ENCODE peak calls at places on chromosomes 11 and 22, in four cellular contexts. B is A549, S is K562, T is HepG2. D is an unnamed sample.

GRCh38 chr11:29231991-29232390 is 784.8 kb downstream of the KCNA4 start:
- DNase-seq in T (no peak), S (no peak), B (no peak), D (no peak)

GRCh38 chr11:46050065-46050464 is 71.2 kb downstream of the PHF21A start:
- DNase-seq in T (peak), S (no peak), B (no peak), D (no peak)

GRCh38 chr11:117220999-117221774 is 10.7 kb downstream of the PCSK7 start:
- DNase-seq in T (no peak), S (no peak), B (no peak), D (no peak)

GRCh38 chr11:114447444-114447843 is 8.2 kb downstream of the REXO2 start:
- DNase-seq in B (no peak), S (no peak), T (no peak), D (no peak)

GRCh38 chr22:44159811-44160210 is 20.9 kb upstream of the PARVG start:
- DNase-seq in T (no peak), B (no peak), S (no peak), D (no peak)

GRCh38 chr11:68934666-68935065 is 31.0 kb downstream of the IGHMBP2 start:
- DNase-seq in T (no peak), B (no peak), S (no peak), D (no peak)

GRCh38 chr11:8683115-8683807 is 669 bp downstream of the RPL27A start:
- DNase-seq in S (no peak), B (no peak), T (no peak), D (no peak)

GRCh38 chr11:2180775-2181370 is 9.3 kb upstream of the TH start:
- DNase-seq in S (no peak), B (no peak), T (no peak), D (no peak)

GRCh38 chr11:111935331-111936044 is 1.7 kb upstream of the DIXDC1 start:
- DNase-seq in T (peak), S (no peak), B (no peak), D (no peak)

GRCh38 chr11:72574534-72575460 is 99.4 kb downstream of the PDE2A start:
- DNase-seq in T (no peak), B (no peak), S (no peak), D (no peak)

GRCh38 chr22:19770349-19771220 is 10.0 kb downstream of the TBX1 start:
- DNase-seq in T (no peak), S (no peak), B (no peak), D (no peak)

GRCh38 chr11:121863126-121863525 is 252.9 kb downstream of the BLID start:
- DNase-seq in B (no peak), S (no peak), T (no peak), D (no peak)

GRCh38 chr11:121665211-121665838 is 212.6 kb upstream of the SORL1-AS1 start:
- DNase-seq in S (no peak), T (no peak), B (no peak), D (no peak)

GRCh38 chr11:15988693-15989231 is 367.6 kb downstream of the SOX6 start:
- DNase-seq in S (no peak), B (no peak), T (no peak), D (no peak)

GRCh38 chr22:21587803-21588611 is 20.5 kb downstream of the UBE2L3 start:
- DNase-seq in B (no peak), S (peak), T (no peak), D (peak)

GRCh38 chr22:19568337-19569311 is 44.4 kb upstream of the CLDN5 start:
- DNase-seq in T (no peak), S (no peak), B (no peak), D (no peak)

GRCh38 chr22:44088976-44089570 is 65.0 kb downstream of the PARVB start:
- DNase-seq in T (no peak), B (no peak), S (no peak), D (no peak)

GRCh38 chr11:2207773-2208621 is 36.4 kb upstream of the TH start:
- DNase-seq in B (no peak), T (no peak), S (no peak), D (no peak)

GRCh38 chr22:17753401-17753989 is 20.8 kb downstream of the BID start:
- DNase-seq in S (no peak), B (no peak), T (no peak), D (no peak)

GRCh38 chr11:65867284-65868071 is 5.1 kb downstream of the EFEMP2 start:
- DNase-seq in T (no peak), B (no peak), S (peak), D (no peak)

GRCh38 chr11:10080134-10080533 is 213.9 kb downstream of the SBF2 start:
- DNase-seq in T (no peak), S (no peak), B (no peak), D (no peak)

GRCh38 chr11:324131-324530 is 3.5 kb upstream of the IFITM3 start:
- DNase-seq in B (no peak), T (no peak), S (peak), D (no peak)

GRCh38 chr22:46461566-46462180 is 75.7 kb downstream of the CELSR1 start:
- DNase-seq in B (no peak), T (no peak), S (no peak), D (no peak)

GRCh38 chr11:36300651-36301050 is 4.6 kb downstream of the PRR5L start:
- DNase-seq in B (no peak), T (no peak), S (no peak), D (no peak)

GRCh38 chr22:32203181-32204105 is 1.4 kb downstream of the RFPL2 start:
- DNase-seq in B (peak), S (no peak), T (no peak), D (no peak)

GRCh38 chr22:44128961-44129613 is 51.6 kb upstream of the PARVG start:
- DNase-seq in T (no peak), B (no peak), S (no peak), D (no peak)

GRCh38 chr11:35282226-35282882 is 137.0 kb downstream of the SLC1A2 start:
- DNase-seq in T (no peak), S (peak), B (no peak), D (no peak)

GRCh38 chr11:110305169-110306018 is 9.0 kb upstream of the RDX start:
- DNase-seq in B (no peak), S (no peak), T (peak), D (no peak)

GRCh38 chr11:128848815-128849455 is 18.2 kb downstream of the KCNJ1 start:
- DNase-seq in T (peak), B (peak), S (peak), D (no peak)

GRCh38 chr22:23281406-23282088 is 101.2 kb downstream of the BCR start:
- DNase-seq in B (peak), T (peak), S (peak), D (peak)

GRCh38 chr11:76810151-76810853 is 27.1 kb downstream of the TSKU start:
- DNase-seq in T (no peak), S (peak), B (no peak), D (no peak)

GRCh38 chr22:19719055-19719482 is 4.3 kb upstream of the GP1BB start:
- DNase-seq in T (no peak), B (no peak), S (peak), D (no peak)

GRCh38 chr11:12050911-12051667 is 42.7 kb upstream of the DKK3 start:
- DNase-seq in B (no peak), S (no peak), T (no peak), D (no peak)

GRCh38 chr11:125343732-125344131 is 152.3 kb downstream of the FEZ1 start:
- DNase-seq in T (no peak), S (no peak), B (no peak), D (no peak)
- TF ChIP-seq CHD4 in T (no peak), S (no peak), B (no peak), D (no peak)

DNA sequence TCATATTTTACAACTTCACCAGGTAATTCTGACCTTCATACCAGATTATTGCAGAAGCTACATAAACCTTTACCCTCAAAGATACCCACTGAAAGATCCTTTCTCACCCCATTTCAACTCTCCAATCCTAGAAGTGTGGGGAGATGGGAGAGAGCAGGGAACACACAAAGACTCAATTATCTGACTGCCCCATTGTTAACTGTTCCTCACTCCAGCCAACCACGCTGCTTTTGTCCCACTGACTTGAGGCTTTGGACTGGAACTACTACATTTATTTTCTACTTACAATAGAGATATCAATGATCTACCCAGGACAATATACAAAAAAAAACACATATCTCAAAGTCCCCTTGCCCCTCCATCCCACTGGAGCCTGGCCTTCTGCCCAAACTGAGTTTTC is 44.7 kb upstream of the SLN start:
- DNase-seq in T (no peak), S (no peak), B (no peak), D (no peak)
- TF ChIP-seq CHD4 in T (no peak), S (no peak), B (no peak), D (no peak)

GRCh38 chr11:17518366-17518765 is 25.9 kb downstream of the USH1C start:
- DNase-seq in T (no peak), S (no peak), B (no peak), D (no peak)
- TF ChIP-seq CHD4 in T (no peak), S (no peak), B (no peak), D (no peak)

GRCh38 chr11:44621140-44621681 is 55.7 kb downstream of the CD82 start:
- DNase-seq in B (peak), T (peak), S (peak), D (no peak)

GRCh38 chr11:44618561-44619425 is 53.3 kb downstream of the CD82 start:
- DNase-seq in S (no peak), B (no peak), T (no peak), D (no peak)

GRCh38 chr11:44621784-44622183 is 56.3 kb downstream of the CD82 start:
- DNase-seq in T (no peak), S (no peak), B (no peak), D (no peak)

GRCh38 chr11:44622190-44622650 is 56.8 kb downstream of the CD82 start:
- DNase-seq in S (no peak), T (no peak), B (no peak), D (no peak)

GRCh38 chr11:44619931-44620725 is 54.7 kb downstream of the CD82 start:
- DNase-seq in T (no peak), S (no peak), B (no peak), D (no peak)
- TF ChIP-seq CHD4 in T (no peak), S (no peak), B (no peak), D (no peak)

DNA sequence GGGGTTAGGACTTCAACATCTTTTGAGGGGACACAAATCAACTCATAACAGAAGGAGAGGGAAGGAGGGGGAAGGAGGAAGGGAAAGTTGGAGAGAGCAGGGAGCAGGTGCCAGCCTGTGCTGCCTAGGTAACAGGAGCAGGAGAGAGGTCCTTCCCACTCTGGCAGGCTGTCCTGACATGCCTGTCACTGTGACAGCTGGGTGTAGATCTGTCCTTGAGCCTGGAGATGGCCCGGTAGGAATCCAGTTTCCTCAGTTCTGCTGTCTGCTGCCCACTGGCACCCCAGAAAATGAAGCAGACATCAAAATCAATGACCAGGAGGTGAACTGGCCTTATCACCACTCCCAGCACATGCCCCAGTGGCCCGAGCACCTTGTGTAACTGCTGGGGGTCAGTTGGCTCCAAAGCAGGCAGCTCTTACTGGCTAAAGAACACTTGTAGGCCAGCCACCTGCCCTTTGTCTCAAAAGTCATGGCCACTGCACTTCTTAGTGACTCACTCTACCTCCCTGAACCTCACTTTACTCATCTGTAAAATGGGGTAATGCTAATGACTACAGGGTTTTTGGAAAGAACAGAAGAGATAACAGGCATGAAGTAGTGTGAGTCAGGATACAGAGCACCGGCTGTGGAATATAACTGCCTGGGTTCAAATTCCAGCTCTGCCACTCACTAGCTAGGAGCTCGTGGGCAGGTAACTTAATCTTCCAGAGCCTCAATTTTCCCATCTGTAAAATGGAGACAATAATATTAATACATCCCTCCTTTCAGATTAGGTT is 8.0 kb upstream of the TSPAN18 start:
- DNase-seq in B (no peak), T (no peak), S (no peak), D (no peak)
- TF ChIP-seq CHD4 in B (no peak), T (no peak), S (peak), D (no peak)